ENCODE peak calls at places on chromosomes 5 and 9, in ten cellular contexts. H, C, A, V, U, I, G, P, Z and M are unnamed samples.

GRCh38 chr5:140877262-140877581 is 2.1 kb downstream of the PCDHA12 start:
- DNase-seq in H (no peak), C (no peak), A (no peak), V (no peak), U (no peak), I (no peak), G (no peak), P (no peak), Z (no peak), M (no peak)

GRCh38 chr9:100063185-100063584 is 35.6 kb downstream of the ERP44 start:
- DNase-seq in H (no peak), C (no peak), A (peak), V (no peak), U (no peak), I (no peak), G (no peak), P (no peak), Z (no peak), M (no peak)

GRCh38 chr5:72079288-72079687 is 28.0 kb upstream of the MAP1B start:
- DNase-seq in H (no peak), C (no peak), A (no peak), V (no peak), U (peak), I (peak), G (no peak), P (no peak), Z (no peak), M (no peak)

GRCh38 chr9:119003218-119003617 is 366.0 kb downstream of the BRINP1 start:
- DNase-seq in H (no peak), C (no peak), A (peak), V (no peak), U (no peak), I (no peak), G (no peak), P (no peak), Z (no peak), M (peak)

GRCh38 chr5:132557425-132557805 is 638 bp downstream of the RAD50 start:
- DNase-seq in H (peak), C (peak), A (peak), V (peak), U (peak), I (peak), G (no peak), P (peak), Z (no peak), M (no peak)

GRCh38 chr9:8733096-8733954 is 933.7 kb upstream of the DMAC1 start:
- DNase-seq in H (no peak), C (no peak), A (no peak), V (no peak), U (no peak), I (peak), G (no peak), P (no peak), Z (no peak), M (peak)

GRCh38 chr9:131837316-131837715 is 97.4 kb upstream of the RAPGEF1 start:
- DNase-seq in H (no peak), C (no peak), A (no peak), V (no peak), U (peak), I (peak), G (no peak), P (no peak), Z (no peak), M (no peak)

GRCh38 chr9:131038256-131039128 is 29.5 kb downstream of the LAMC3 start:
- DNase-seq in H (no peak), C (no peak), A (no peak), V (no peak), U (no peak), I (no peak), G (no peak), P (no peak), Z (no peak), M (no peak)

GRCh38 chr5:16508730-16509531 is 43.3 kb upstream of the ZNF622 start:
- DNase-seq in H (no peak), C (no peak), A (no peak), V (no peak), U (peak), I (peak), G (no peak), P (no peak), Z (no peak), M (no peak)

GRCh38 chr5:76679231-76679630 is 36.7 kb upstream of the F2R start:
- DNase-seq in H (no peak), C (no peak), A (peak), V (no peak), U (peak), I (peak), G (no peak), P (no peak), Z (no peak), M (no peak)

GRCh38 chr9:98010450-98010849 is 27.3 kb downstream of the ANP32B start:
- DNase-seq in H (no peak), C (peak), A (peak), V (no peak), U (no peak), I (no peak), G (no peak), P (no peak), Z (peak), M (no peak)

GRCh38 chr5:114201332-114201731 is 160.5 kb upstream of the KCNN2 start:
- DNase-seq in H (no peak), C (no peak), A (no peak), V (no peak), U (no peak), I (no peak), G (no peak), P (no peak), Z (no peak), M (no peak)

GRCh38 chr9:134594376-134594941 is 47.1 kb upstream of the COL5A1 start:
- DNase-seq in H (no peak), C (no peak), A (no peak), V (peak), U (no peak), I (no peak), G (no peak), P (no peak), Z (no peak), M (no peak)

GRCh38 chr9:111274737-111275136 is 55.3 kb downstream of the OR2K2 start:
- DNase-seq in H (no peak), C (no peak), A (no peak), V (no peak), U (no peak), I (no peak), G (no peak), P (no peak), Z (no peak), M (no peak)

GRCh38 chr9:131811405-131811804 is 71.5 kb upstream of the RAPGEF1 start:
- DNase-seq in H (no peak), C (no peak), A (no peak), V (no peak), U (no peak), I (no peak), G (no peak), P (no peak), Z (no peak), M (no peak)

GRCh38 chr5:140073296-140073695 is 30.2 kb upstream of the NRG2 start:
- DNase-seq in H (no peak), C (peak), A (peak), V (no peak), U (no peak), I (no peak), G (no peak), P (no peak), Z (peak), M (no peak)

GRCh38 chr5:1851290-1851934 is 31.3 kb downstream of the IRX4 start:
- DNase-seq in H (no peak), C (no peak), A (no peak), V (no peak), U (no peak), I (no peak), G (no peak), P (no peak), Z (no peak), M (no peak)

GRCh38 chr9:70085241-70085640 is 41.6 kb downstream of the MAMDC2 start:
- DNase-seq in H (no peak), C (no peak), A (peak), V (no peak), U (no peak), I (no peak), G (no peak), P (no peak), Z (no peak), M (no peak)

GRCh38 chr5:134503088-134503936 is 22.2 kb upstream of the JADE2 start:
- DNase-seq in H (peak), C (peak), A (peak), V (peak), U (peak), I (peak), G (no peak), P (peak), Z (no peak), M (no peak)

GRCh38 chr5:156892223-156892622 is 42.1 kb downstream of the PPP1R2B start:
- DNase-seq in H (no peak), C (peak), A (no peak), V (no peak), U (no peak), I (no peak), G (no peak), P (no peak), Z (no peak), M (no peak)

GRCh38 chr5:174698156-174698555 is 26.2 kb upstream of the MSX2 start:
- DNase-seq in H (no peak), C (no peak), A (no peak), V (no peak), U (no peak), I (no peak), G (no peak), P (no peak), Z (no peak), M (no peak)